ENCODE peak calls at places on chromosomes 1 and 21, in ten cellular contexts. S is testis; A is RWPE2; D is heart right ventricle; T is endothelial cell of umbilical vein; P is upper lobe of right lung; W is breast epithelium; V is adrenal gland; N is CD8-positive, alpha-beta T cell; X is thyroid gland. K is an unnamed sample. For H3K4me1, the result is how much of the 10 kb centered on the place peaks cover.

GRCh38 chr1:224245188-224245587 is 62.1 kb downstream of the DEGS1 start:
- DNase-seq in X (peak), D (peak), A (no peak), T (peak), P (peak), N (no peak), V (peak), S (peak), W (no peak), K (no peak)

GRCh38 chr1:153629971-153630370 is 1.7 kb downstream of the S100A1 start:
- DNase-seq in X (no peak), T (no peak), D (peak), P (no peak), A (no peak), N (no peak), S (no peak), V (no peak), W (no peak), K (no peak)

GRCh38 chr1:9653783-9654517 is 2.4 kb downstream of the PIK3CD start:
- DNase-seq in X (no peak), W (no peak), T (no peak), P (no peak), N (no peak), S (no peak), D (no peak), V (no peak), A (no peak), K (no peak)

GRCh38 chr1:218171302-218171893 is 113.7 kb upstream of the RRP15 start:
- DNase-seq in S (no peak), W (no peak), D (no peak), N (no peak), T (peak), P (no peak), V (no peak), X (no peak), A (no peak), K (peak)

GRCh38 chr1:172443666-172444453 is at the start of gene PIGC:
- DNase-seq in X (peak), D (peak), T (peak), W (peak), N (peak), A (peak), P (peak), V (peak), S (peak), K (peak)

GRCh38 chr1:65243492-65243891 is 65.9 kb upstream of the DNAJC6 start:
- DNase-seq in P (no peak), X (no peak), W (no peak), T (no peak), S (no peak), A (no peak), V (no peak), D (no peak), N (no peak), K (no peak)

GRCh38 chr1:230135726-230136125 is 68.7 kb downstream of the GALNT2 start:
- DNase-seq in X (no peak), N (no peak), P (no peak), S (no peak), A (no peak), D (no peak), T (no peak), V (no peak), W (no peak), K (no peak)

GRCh38 chr1:233636503-233636877 is 22.6 kb downstream of the KCNK1 start:
- DNase-seq in D (no peak), X (no peak), P (no peak), S (no peak), A (no peak), V (no peak), N (no peak), T (no peak), W (no peak), K (no peak)

GRCh38 chr1:181485276-181486097 is 2.2 kb downstream of the CACNA1E start:
- DNase-seq in S (peak), X (peak), N (no peak), D (peak), V (no peak), T (no peak), W (no peak), A (no peak), P (peak), K (peak)

GRCh38 chr1:6508154-6508875 is 16.8 kb upstream of the PLEKHG5 start:
- DNase-seq in X (no peak), P (no peak), D (peak), V (no peak), N (no peak), S (no peak), T (no peak), W (no peak), A (no peak), K (no peak)

GRCh38 chr1:168050307-168050706 is 86.4 kb downstream of the GPR161 start:
- DNase-seq in T (no peak), X (no peak), W (no peak), V (no peak), N (no peak), S (no peak), A (no peak), P (no peak), D (no peak), K (peak)

GRCh38 chr21:21200103-21200938 is 202.1 kb downstream of the NCAM2 start:
- DNase-seq in N (no peak), D (no peak), V (peak), A (peak), W (no peak), P (no peak), T (peak), X (no peak), S (peak), K (peak)

GRCh38 chr1:109821221-109821669 is 57.5 kb upstream of the EPS8L3 start:
- DNase-seq in D (no peak), P (peak), N (no peak), V (peak), A (peak), T (no peak), W (peak), X (no peak), S (no peak), K (no peak)

GRCh38 chr1:233879841-233880240 is 24.6 kb upstream of the SLC35F3 start:
- DNase-seq in X (no peak), T (no peak), V (no peak), N (no peak), W (no peak), S (no peak), A (no peak), P (no peak), D (no peak), K (no peak)

GRCh38 chr1:214029796-214030195 is 42.0 kb downstream of the PROX1 start:
- DNase-seq in W (no peak), S (no peak), N (no peak), V (no peak), X (no peak), P (no peak), A (no peak), D (no peak), T (no peak), K (no peak)

GRCh38 chr1:211939876-211940468 is 95.4 kb downstream of the INTS7 start:
- DNase-seq in D (no peak), P (no peak), N (no peak), X (peak), W (no peak), A (no peak), S (no peak), V (no peak), T (no peak), K (no peak)

GRCh38 chr1:69191280-69191679 is 376.4 kb upstream of the LRRC7 start:
- DNase-seq in X (no peak), T (no peak), S (no peak), P (no peak), D (no peak), A (no peak), V (no peak), W (no peak), N (no peak), K (no peak)

GRCh38 chr1:107141491-107142369 is 891 bp downstream of the NTNG1 start:
- DNase-seq in V (no peak), T (peak), A (no peak), W (no peak), X (peak), D (peak), S (peak), P (peak), N (no peak), K (peak)

GRCh38 chr21:27320868-27321267 is 354.0 kb upstream of the ADAMTS5 start:
- DNase-seq in N (no peak), X (no peak), D (no peak), S (no peak), P (no peak), A (no peak), T (no peak), V (no peak), W (no peak), K (no peak)

GRCh38 chr1:59833022-59833421 is 18.3 kb downstream of the HOOK1 start:
- DNase-seq in W (no peak), N (no peak), T (no peak), D (no peak), P (no peak), S (no peak), A (no peak), V (no peak), X (no peak), K (no peak)

GRCh38 chr1:243712890-243713425 is 137.1 kb downstream of the AKT3 start:
- DNase-seq in D (no peak), V (no peak), N (no peak), A (no peak), X (no peak), T (peak), S (no peak), W (no peak), P (no peak), K (peak)

GRCh38 chr1:231803353-231803752 is 176.8 kb downstream of the DISC1 start:
- DNase-seq in D (no peak), V (peak), X (no peak), N (no peak), P (no peak), A (no peak), S (no peak), W (no peak), T (no peak), K (no peak)

GRCh38 chr21:37153193-37153934 is 80.3 kb downstream of the TTC3 start:
- DNase-seq in W (no peak), A (no peak), S (no peak), P (no peak), X (no peak), N (no peak), V (peak), T (peak), D (no peak), K (peak)

GRCh38 chr1:8159470-8160024 is 133.4 kb upstream of the ERRFI1 start:
- DNase-seq in W (no peak), V (no peak), D (no peak), A (no peak), X (no peak), N (no peak), P (no peak), T (no peak), S (no peak), K (no peak)

GRCh38 chr1:44947060-44947773 is 39.2 kb downstream of the EIF2B3 start:
- DNase-seq in D (peak), A (no peak), N (no peak), X (peak), V (peak), S (peak), T (peak), P (no peak), W (no peak), K (no peak)

GRCh38 chr1:220879090-220879508 is at the start of gene HLX:
- DNase-seq in D (peak), X (peak), T (peak), S (peak), N (no peak), V (peak), A (no peak), W (no peak), P (peak), K (peak)
- H3K4me1 ChIP-seq in D (half or more), X (under half), T (under half), S (under half), N (under half), V (under half), A (under half), W (under half), P (under half), K (under half)

GRCh38 chr1:183593356-183593755 is 3.1 kb upstream of the NCF2 start:
- DNase-seq in X (no peak), W (no peak), N (no peak), A (no peak), T (no peak), S (no peak), V (no peak), D (no peak), P (no peak), K (no peak)
- H3K27ac ChIP-seq in X (no peak), W (no peak), N (no peak), A (no peak), T (no peak), S (no peak), V (no peak), D (no peak), P (no peak), K (no peak)

GRCh38 chr1:63742526-63742925 is 31.3 kb upstream of the ROR1 start:
- DNase-seq in N (no peak), W (no peak), D (no peak), S (no peak), X (no peak), A (no peak), P (no peak), T (no peak), V (no peak), K (no peak)

GRCh38 chr1:63739452-63739851 is 34.4 kb upstream of the ROR1 start:
- DNase-seq in D (no peak), S (no peak), P (no peak), V (no peak), X (no peak), A (no peak), N (no peak), W (no peak), T (no peak), K (no peak)

GRCh38 chr1:63746129-63746864 is 27.5 kb upstream of the ROR1 start:
- DNase-seq in X (no peak), P (no peak), S (no peak), A (no peak), W (no peak), V (no peak), D (no peak), N (no peak), T (peak), K (no peak)

GRCh38 chr1:63740432-63740831 is 33.4 kb upstream of the ROR1 start:
- DNase-seq in D (no peak), N (no peak), P (no peak), X (no peak), V (no peak), S (no peak), A (no peak), W (no peak), T (no peak), K (no peak)
- TF ChIP-seq CTCF in D (no peak), N (no peak), P (no peak), X (no peak), V (no peak), S (no peak), A (no peak), W (no peak), T (no peak), K (no peak)

GRCh38 chr1:111695801-111696200 is 43.4 kb downstream of the INKA2 start:
- DNase-seq in W (no peak), T (no peak), S (no peak), D (no peak), X (no peak), V (no peak), A (no peak), N (no peak), P (no peak), K (no peak)
- H3K4me1 ChIP-seq in W (under half), T (under half), S (under half), D (under half), X (under half), V (under half), A (under half), N (under half), P (under half), K (under half)

DNA sequence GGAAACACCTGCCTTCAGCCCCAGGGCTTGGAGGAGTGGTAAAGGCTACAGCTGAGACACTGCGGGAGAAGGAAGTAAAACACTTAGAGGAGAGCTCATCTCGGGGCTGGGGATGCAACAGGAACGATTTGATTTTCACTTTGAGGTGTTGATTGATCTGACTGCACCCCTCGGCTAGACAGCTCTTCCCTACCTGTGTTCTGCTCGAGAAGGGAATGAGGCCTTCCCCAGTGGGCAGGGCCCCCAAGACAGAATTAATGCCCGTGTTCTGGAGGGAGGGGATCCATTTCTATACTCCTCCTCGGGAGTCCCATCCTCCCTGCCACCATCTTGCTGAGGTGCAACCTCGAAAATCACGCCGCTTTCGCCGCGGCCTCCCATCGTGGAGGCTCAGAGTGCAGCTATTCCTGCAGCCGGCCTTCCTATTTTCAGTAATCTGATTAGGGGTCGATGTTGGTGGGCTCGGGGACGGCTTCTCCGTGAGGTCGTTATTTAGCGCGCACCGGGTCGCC is 2.4 kb downstream of the ATP2B4 start:
- DNase-seq in X (no peak), T (peak), A (no peak), P (no peak), S (no peak), D (no peak), V (no peak), W (no peak), N (no peak), K (no peak)
- H3K27ac ChIP-seq in X (peak), T (peak), A (peak), P (peak), S (peak), D (peak), V (peak), W (peak), N (peak), K (no peak)

GRCh38 chr1:23198373-23198772 is 18.9 kb downstream of the HTR1D start:
- DNase-seq in T (peak), N (no peak), X (no peak), W (no peak), A (no peak), V (peak), P (no peak), S (no peak), D (no peak), K (no peak)
- TF ChIP-seq CTCF in T (no peak), N (no peak), X (no peak), W (no peak), A (peak), V (no peak), P (no peak), S (no peak), D (no peak), K (no peak)

GRCh38 chr1:27325286-27325685 is 3.3 kb downstream of the TMEM222 start:
- DNase-seq in T (no peak), A (no peak), D (no peak), V (no peak), P (no peak), X (no peak), W (no peak), S (no peak), N (no peak), K (no peak)
- H3K4me1 ChIP-seq in T (under half), A (under half), D (half or more), V (under half), P (under half), X (under half), W (under half), S (under half), N (under half), K (under half)

GRCh38 chr1:19294638-19295037 is 6.1 kb upstream of the AKR7A3 start:
- DNase-seq in S (no peak), A (no peak), W (no peak), P (no peak), V (no peak), X (no peak), N (no peak), T (no peak), D (no peak), K (no peak)

GRCh38 chr1:19287436-19288185 is 959 bp downstream of the AKR7A3 start:
- DNase-seq in D (no peak), N (no peak), S (no peak), T (no peak), W (no peak), P (no peak), X (no peak), A (no peak), V (no peak), K (no peak)

GRCh38 chr1:19283891-19284290 is 4.7 kb downstream of the AKR7A3 start:
- DNase-seq in W (no peak), D (no peak), T (no peak), N (no peak), S (no peak), V (no peak), A (no peak), P (no peak), X (no peak), K (no peak)

GRCh38 chr1:19284881-19285280 is 3.7 kb downstream of the AKR7A3 start:
- DNase-seq in D (no peak), P (no peak), S (no peak), T (no peak), X (no peak), A (no peak), W (no peak), N (no peak), V (no peak), K (no peak)

GRCh38 chr1:19289244-19289643 is 674 bp upstream of the AKR7A3 start:
- DNase-seq in X (peak), A (no peak), D (no peak), N (no peak), T (no peak), P (no peak), S (no peak), V (no peak), W (no peak), K (no peak)
- H3K27ac ChIP-seq in X (no peak), A (no peak), D (no peak), N (no peak), T (no peak), P (no peak), S (no peak), V (no peak), W (no peak), K (no peak)

GRCh38 chr1:15852828-15853302 is 5.4 kb downstream of the SPEN start:
- DNase-seq in W (no peak), D (no peak), P (no peak), V (no peak), N (no peak), X (no peak), T (no peak), A (no peak), S (no peak), K (no peak)

GRCh38 chr1:15863156-15863901 is 15.8 kb downstream of the SPEN start:
- DNase-seq in P (no peak), N (no peak), S (no peak), X (no peak), V (no peak), D (no peak), A (no peak), W (no peak), T (no peak), K (no peak)

GRCh38 chr1:15856888-15857287 is 9.4 kb downstream of the SPEN start:
- DNase-seq in S (no peak), P (no peak), V (no peak), X (no peak), A (no peak), D (no peak), W (no peak), N (no peak), T (no peak), K (no peak)

GRCh38 chr1:15858672-15859372 is 11.3 kb downstream of the SPEN start:
- DNase-seq in A (no peak), V (no peak), S (no peak), N (no peak), P (no peak), T (no peak), D (no peak), X (no peak), W (no peak), K (no peak)

GRCh38 chr1:15858069-15858670 is 10.7 kb downstream of the SPEN start:
- DNase-seq in T (no peak), W (no peak), D (no peak), P (no peak), A (no peak), S (no peak), N (no peak), V (no peak), X (no peak), K (no peak)
- TF ChIP-seq CTCF in T (no peak), W (no peak), D (no peak), P (no peak), A (no peak), S (no peak), N (no peak), V (no peak), X (no peak), K (no peak)